ENCODE peak calls at places on chromosome 13, in four cellular contexts. W is K562, N is HCT116, K is HepG2. L is an unnamed sample.

GRCh38 chr13:82815791-82816190 is 1066.5 kb downstream of the SLITRK1 start:
- DNase-seq in N (no peak), K (no peak), W (no peak), L (no peak)

GRCh38 chr13:89554801-89555200 is 1792.7 kb upstream of the MIR17HG start:
- DNase-seq in W (no peak), N (no peak), K (peak), L (no peak)

GRCh38 chr13:98066636-98067035 is 76.3 kb upstream of the FARP1 start:
- DNase-seq in N (no peak), W (no peak), K (no peak), L (no peak)

GRCh38 chr13:79866436-79866835 is 385.5 kb downstream of the NDFIP2 start:
- DNase-seq in K (no peak), N (no peak), W (no peak), L (no peak)

GRCh38 chr13:111328803-111329410 is 8.5 kb downstream of the TEX29 start:
- DNase-seq in N (no peak), K (no peak), W (no peak), L (no peak)

GRCh38 chr13:114124921-114125320 is 7.5 kb downstream of the RASA3 start:
- DNase-seq in W (no peak), K (no peak), N (no peak), L (no peak)

GRCh38 chr13:60146491-60146890 is 17.2 kb downstream of the DIAPH3 start:
- DNase-seq in N (no peak), W (no peak), K (no peak), L (no peak)

GRCh38 chr13:45269204-45269603 is 68.4 kb upstream of the KCTD4 start:
- DNase-seq in K (no peak), W (peak), N (no peak), L (no peak)

GRCh38 chr13:110328509-110328908 is 21.4 kb downstream of the COL4A2 start:
- DNase-seq in K (no peak), N (no peak), W (no peak), L (no peak)

GRCh38 chr13:89457977-89458376 is 1786.8 kb downstream of the SLITRK5 start:
- DNase-seq in K (no peak), N (no peak), W (no peak), L (no peak)

GRCh38 chr13:28754698-28755545 is 36.2 kb upstream of the SLC46A3 start:
- DNase-seq in K (peak), W (peak), N (peak), L (no peak)

GRCh38 chr13:73715114-73715909 is 418.9 kb downstream of the KLF12 start:
- DNase-seq in K (no peak), N (no peak), W (no peak), L (no peak)

GRCh38 chr13:30125422-30126073 is 181.8 kb downstream of the KATNAL1 start:
- DNase-seq in K (peak), N (no peak), W (no peak), L (no peak)

GRCh38 chr13:48485447-48485846 is 47.4 kb downstream of the RCBTB2 start:
- DNase-seq in K (no peak), N (no peak), W (no peak), L (no peak)

GRCh38 chr13:25927966-25928365 is 123.8 kb downstream of the SHISA2 start:
- DNase-seq in W (no peak), K (no peak), N (no peak), L (no peak)

GRCh38 chr13:42574011-42574410 is at the start of gene TNFSF11:
- DNase-seq in K (no peak), N (no peak), W (no peak), L (no peak)

GRCh38 chr13:20566424-20566916 is 487 bp upstream of the IFT88 start:
- DNase-seq in N (peak), K (peak), W (no peak), L (no peak)

GRCh38 chr13:42577538-42577937 is 3.6 kb downstream of the TNFSF11 start:
- DNase-seq in K (no peak), N (no peak), W (no peak), L (no peak)

DNA sequence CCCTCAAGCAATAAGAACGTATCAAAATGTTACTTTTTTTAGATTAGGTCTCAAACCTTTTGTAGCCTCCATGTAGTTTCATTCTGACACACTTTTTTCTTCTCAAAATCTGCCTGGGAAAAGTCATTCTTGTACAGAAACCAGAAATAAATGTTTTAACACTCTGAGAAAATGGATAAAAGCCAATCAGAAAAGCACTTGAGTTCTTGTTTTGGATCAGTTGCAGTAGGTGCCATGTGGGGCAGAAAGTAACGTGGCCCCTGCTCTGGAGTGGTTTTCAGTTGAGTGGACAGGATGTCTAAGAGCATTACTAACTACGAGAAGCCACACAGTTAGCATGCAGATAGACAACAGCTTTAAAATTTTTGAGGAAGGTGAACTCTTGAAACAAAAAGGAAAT is 19.1 kb downstream of the GPR183 start:
- DNase-seq in K (no peak), W (no peak), N (no peak), L (no peak)
- TF ChIP-seq TCF7L2 in K (no peak), W (no peak), N (no peak), L (no peak)

GRCh38 chr13:36919206-36919832 is 719 bp downstream of the SMAD9 start:
- DNase-seq in N (no peak), K (peak), W (no peak), L (no peak)
- TF ChIP-seq SIN3A in N (no peak), K (no peak), W (no peak), L (no peak)

DNA sequence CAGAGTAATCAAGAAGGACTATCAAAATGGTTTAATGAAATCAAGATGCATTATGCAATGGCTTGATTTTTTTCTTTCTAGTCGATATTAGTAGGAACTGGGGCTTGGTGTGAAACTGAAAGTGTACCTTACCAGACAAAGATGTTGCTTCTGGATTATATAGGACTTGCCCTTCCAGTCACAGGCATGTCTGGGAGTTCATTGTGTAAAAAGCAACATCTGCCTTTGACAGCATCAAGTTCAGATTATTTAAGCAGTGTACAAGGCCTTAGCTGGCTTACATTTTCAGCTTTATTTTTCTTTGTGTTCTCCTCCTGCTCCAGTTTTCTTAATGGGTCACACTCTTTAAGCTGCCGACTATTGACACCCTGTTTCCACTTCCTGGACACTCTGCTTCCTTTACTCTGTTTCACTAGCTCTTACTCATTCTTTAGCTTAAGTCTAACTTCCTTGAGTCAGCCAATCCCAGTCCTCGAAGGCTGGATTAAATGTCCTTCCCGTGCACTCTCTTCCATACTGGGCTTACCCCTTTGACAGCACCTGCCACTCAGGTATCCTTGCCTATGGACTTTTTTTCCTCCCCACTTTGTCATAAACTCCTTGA is 29.4 kb upstream of the OLFM4 start:
- DNase-seq in W (no peak), N (no peak), K (no peak), L (no peak)
- TF ChIP-seq TCF7L2 in W (no peak), N (no peak), K (no peak), L (no peak)

DNA sequence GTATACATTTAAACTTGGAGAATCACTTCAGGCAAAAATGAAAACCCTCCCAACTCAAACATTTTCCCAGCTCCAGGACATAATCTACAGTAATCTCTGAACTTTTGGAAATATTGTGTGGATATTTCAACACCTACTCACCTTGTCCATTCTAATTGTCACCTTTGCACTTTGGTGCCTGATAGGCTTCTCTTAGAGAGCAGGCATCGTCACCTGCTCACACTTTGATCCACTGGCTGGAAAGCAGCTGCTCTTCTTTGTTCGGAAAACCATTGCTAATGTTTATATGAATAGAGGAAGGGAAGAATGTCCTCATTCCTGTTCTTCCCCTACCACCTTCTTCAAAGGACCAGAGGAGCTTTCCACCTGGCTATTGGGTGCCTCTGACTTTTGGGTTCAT is 411.2 kb downstream of the FGF9 start:
- DNase-seq in N (no peak), K (peak), W (no peak), L (no peak)
- TF ChIP-seq SIN3A in N (no peak), K (no peak), W (no peak), L (no peak)

GRCh38 chr13:39254606-39255005 is 216.3 kb downstream of the NHLRC3 start:
- DNase-seq in N (no peak), K (no peak), W (no peak), L (no peak)

GRCh38 chr13:39250440-39250839 is 212.2 kb downstream of the NHLRC3 start:
- DNase-seq in W (no peak), N (no peak), K (no peak), L (no peak)

GRCh38 chr13:39249971-39250370 is 211.7 kb downstream of the NHLRC3 start:
- DNase-seq in N (no peak), W (no peak), K (no peak), L (no peak)

GRCh38 chr13:39251340-39251739 is 213.1 kb downstream of the NHLRC3 start:
- DNase-seq in K (no peak), N (no peak), W (no peak), L (no peak)

DNA sequence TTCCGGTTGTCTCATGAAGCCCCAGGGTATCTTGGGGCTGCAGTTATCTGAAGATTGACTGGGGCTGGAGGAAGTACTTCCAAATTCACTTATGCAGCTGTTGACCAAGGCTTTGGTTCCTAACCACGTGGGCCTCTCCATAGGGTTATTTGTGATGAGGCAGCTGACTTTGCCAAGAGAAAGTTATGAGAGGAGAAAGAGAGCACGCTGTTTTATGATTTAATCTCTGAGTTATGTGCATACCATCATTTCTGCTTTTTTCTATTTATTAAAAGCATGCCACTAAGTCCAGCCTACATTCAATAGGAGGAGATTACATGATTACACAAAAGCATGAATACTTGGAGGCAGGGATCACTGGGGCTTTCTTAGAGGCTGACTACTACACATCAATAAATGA is 215.5 kb downstream of the NHLRC3 start:
- DNase-seq in K (no peak), W (no peak), N (no peak), L (no peak)
- TF ChIP-seq TCF7L2 in K (no peak), W (no peak), N (no peak), L (no peak)

DNA sequence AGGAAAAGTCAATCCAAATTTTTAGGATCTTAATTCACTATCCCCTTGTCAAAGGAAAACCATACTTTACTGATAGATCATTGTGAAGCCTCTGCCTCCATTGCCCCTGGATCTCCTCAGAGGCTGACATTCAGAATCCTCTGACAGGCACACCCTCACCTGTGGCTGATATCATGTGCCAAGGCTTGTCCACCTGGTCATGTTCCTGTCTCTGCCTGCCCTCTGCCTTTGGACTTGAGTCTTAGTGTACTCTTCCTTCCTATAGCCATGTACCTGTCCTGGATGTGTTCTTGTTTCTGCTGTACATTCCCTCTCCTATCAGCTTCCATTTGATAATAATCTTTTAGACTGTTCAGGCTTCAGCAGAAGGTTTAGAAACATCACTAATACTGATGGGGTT is 179.4 kb downstream of the TNFSF13B start:
- DNase-seq in N (no peak), K (no peak), W (no peak), L (no peak)
- TF ChIP-seq SIN3A in N (no peak), K (no peak), W (no peak), L (no peak)

GRCh38 chr13:37656247-37656940 is 57.8 kb upstream of the POSTN start:
- DNase-seq in W (no peak), K (no peak), N (no peak), L (peak)
- TF ChIP-seq TCF7L2 in W (no peak), K (no peak), N (no peak), L (no peak)

L was measured in Panc1.